ENCODE peak calls at places on chromosomes 11 and 22, in five cellular contexts. I is activated CD4-positive, alpha-beta T cell treated with anti-CD3 and anti-CD28 coated beads, Interleukin-2, amount 50 U/mL, for 24 hours; V is fibroblast of the conjunctiva; U is HL-60; A is IMR-90. H is an unnamed sample.

GRCh38 chr11:113884361-113884836 is 9.0 kb upstream of the USP28 start:
- DNase-seq in I (no peak), V (no peak), U (no peak), A (peak), H (no peak)

GRCh38 chr22:38350444-38351359 is 33.5 kb upstream of the CSNK1E start:
- DNase-seq in I (no peak), V (no peak), U (no peak), A (no peak), H (peak)

GRCh38 chr11:89736566-89736965 is 26.5 kb downstream of the TRIM77 start:
- DNase-seq in I (no peak), V (no peak), U (no peak), A (no peak), H (no peak)

GRCh38 chr11:64759722-64760719 is at the start of gene PYGM:
- DNase-seq in I (no peak), V (peak), U (no peak), A (no peak), H (no peak)

GRCh38 chr11:17171916-17172315 is 35.9 kb downstream of the PIK3C2A start:
- DNase-seq in I (no peak), V (no peak), U (no peak), A (peak), H (no peak)

GRCh38 chr11:32555091-32555490 is 28.5 kb upstream of the EIF3M start:
- DNase-seq in I (no peak), V (no peak), U (no peak), A (no peak), H (no peak)

GRCh38 chr11:72238040-72238450 is 5.9 kb downstream of the PHOX2A start:
- DNase-seq in I (peak), V (peak), U (peak), A (peak), H (peak)

GRCh38 chr11:4610258-4610935 is 2.4 kb upstream of the TRIM68 start:
- DNase-seq in I (no peak), V (no peak), U (peak), A (peak), H (no peak)

GRCh38 chr11:69200331-69201047 is 44.8 kb downstream of the SMIM38 start:
- DNase-seq in I (no peak), V (no peak), U (no peak), A (no peak), H (no peak)

GRCh38 chr11:119618208-119618909 is 110.6 kb downstream of the NECTIN1 start:
- DNase-seq in I (no peak), V (no peak), U (peak), A (no peak), H (no peak)

GRCh38 chr11:2741006-2741376 is 41.2 kb upstream of the KCNQ1OT1 start:
- DNase-seq in I (no peak), V (no peak), U (peak), A (no peak), H (no peak)

GRCh38 chr11:125384825-125385224 is 111.2 kb downstream of the FEZ1 start:
- DNase-seq in I (no peak), V (no peak), U (no peak), A (no peak), H (no peak)

GRCh38 chr22:26670459-26670858 is 13.1 kb downstream of the MIAT start:
- DNase-seq in I (no peak), V (no peak), U (no peak), A (no peak), H (no peak)

GRCh38 chr11:65183201-65183891 is 1.6 kb downstream of the CAPN1 start:
- DNase-seq in I (no peak), V (no peak), U (no peak), A (no peak), H (no peak)

GRCh38 chr22:44128961-44129613 is 51.6 kb upstream of the PARVG start:
- DNase-seq in I (no peak), V (no peak), U (no peak), A (no peak), H (no peak)

GRCh38 chr11:133576351-133576750 is 44.0 kb upstream of the OPCML start:
- DNase-seq in I (no peak), V (no peak), U (no peak), A (no peak), H (no peak)

GRCh38 chr22:33743756-33744155 is 176.5 kb downstream of the LARGE1 start:
- DNase-seq in I (no peak), V (no peak), U (no peak), A (peak), H (no peak)

GRCh38 chr11:78177216-78177615 is 11.2 kb downstream of the KCTD21 start:
- DNase-seq in I (no peak), V (no peak), U (no peak), A (no peak), H (no peak)

GRCh38 chr11:60870733-60871377 is 3.5 kb downstream of the ZP1 start:
- DNase-seq in I (no peak), V (no peak), U (no peak), A (no peak), H (no peak)

GRCh38 chr11:134362192-134362901 is 30.6 kb downstream of the GLB1L2 start:
- DNase-seq in I (no peak), V (no peak), U (no peak), A (no peak), H (no peak)

GRCh38 chr11:6782720-6783119 is at the start of gene OR2AG1:
- DNase-seq in I (no peak), V (no peak), U (no peak), A (no peak), H (no peak)

GRCh38 chr22:50153056-50153755 is 17.3 kb upstream of the PANX2 start:
- DNase-seq in I (no peak), V (no peak), U (no peak), A (no peak), H (no peak)

GRCh38 chr22:39732625-39733024 is 160.9 kb downstream of the ENTHD1 start:
- DNase-seq in I (no peak), V (no peak), U (no peak), A (no peak), H (no peak)

GRCh38 chr11:130725417-130726233 is 190.7 kb downstream of the SNX19 start:
- DNase-seq in I (no peak), V (no peak), U (no peak), A (peak), H (no peak)

GRCh38 chr11:86660011-86660595 is 12.3 kb downstream of the ME3 start:
- DNase-seq in I (no peak), V (peak), U (no peak), A (peak), H (no peak)

GRCh38 chr11:107924306-107924705 is 3.9 kb upstream of the RAB39A start:
- DNase-seq in I (no peak), V (no peak), U (no peak), A (no peak), H (no peak)

GRCh38 chr11:68994161-68994890 is 13.5 kb upstream of the MRGPRD start:
- DNase-seq in I (no peak), V (no peak), U (no peak), A (no peak), H (peak)

GRCh38 chr11:58451585-58451984 is 9.5 kb upstream of the OR5B12 start:
- DNase-seq in I (no peak), V (no peak), U (no peak), A (peak), H (no peak)